ENCODE peak calls at places on chromosomes 7 and 10, in four cellular contexts. One of them, this sample, is unnamed.

GRCh38 chr10:14617125-14617524 is 157.6 kb downstream of the FAM107B start:
- DNase-seq in GM12878: no peak
- DNase-seq in K562: no peak
- DNase-seq in HL-60: peak; percentile 25
- DNase-seq in this sample: no peak

GRCh38 chr10:89574348-89574747 is 39.0 kb upstream of the SLC16A12 start:
- DNase-seq in GM12878: no peak
- DNase-seq in K562: no peak
- DNase-seq in HL-60: no peak
- DNase-seq in this sample: no peak

GRCh38 chr10:123682477-123682876 is 16.3 kb downstream of the GPR26 start:
- DNase-seq in HL-60: no peak
- DNase-seq in K562: no peak
- DNase-seq in GM12878: no peak
- DNase-seq in this sample: no peak

GRCh38 chr7:7816084-7816483 is 97.7 kb upstream of the RPA3 start:
- DNase-seq in GM12878: peak; percentile 85
- DNase-seq in HL-60: no peak
- DNase-seq in K562: no peak
- DNase-seq in this sample: peak; percentile 8

GRCh38 chr10:100872034-100872791 is 40.5 kb upstream of the SLF2 start:
- DNase-seq in GM12878: no peak
- DNase-seq in K562: peak; percentile 78
- DNase-seq in HL-60: peak; percentile 68
- DNase-seq in this sample: peak; percentile 74

GRCh38 chr10:6348091-6348862 is 145.5 kb downstream of the PFKFB3 start:
- DNase-seq in GM12878: peak; percentile 93
- DNase-seq in K562: no peak
- DNase-seq in HL-60: peak; percentile 83
- DNase-seq in this sample: peak; percentile 47

GRCh38 chr7:149620961-149621360 is 123.4 kb upstream of the ZNF746 start:
- DNase-seq in K562: no peak
- DNase-seq in HL-60: no peak
- DNase-seq in GM12878: no peak
- DNase-seq in this sample: no peak

GRCh38 chr7:92631067-92631829 is 41.1 kb upstream of the FAM133B start:
- DNase-seq in HL-60: no peak
- DNase-seq in GM12878: no peak
- DNase-seq in K562: peak; percentile 25
- DNase-seq in this sample: no peak

GRCh38 chr7:79282051-79282694 is 171.3 kb downstream of the MAGI2 start:
- DNase-seq in K562: no peak
- DNase-seq in GM12878: no peak
- DNase-seq in HL-60: peak; percentile 11
- DNase-seq in this sample: no peak

GRCh38 chr10:60942604-60943269 is 1.2 kb downstream of the RHOBTB1 start:
- DNase-seq in GM12878: no peak
- DNase-seq in HL-60: peak; percentile 87
- DNase-seq in K562: peak; percentile 23
- DNase-seq in this sample: no peak

GRCh38 chr7:131497454-131497853 is 59.0 kb downstream of the PODXL start:
- DNase-seq in GM12878: no peak
- DNase-seq in K562: no peak
- DNase-seq in HL-60: no peak
- DNase-seq in this sample: no peak

GRCh38 chr7:103947026-103947655 is 42.3 kb downstream of the RELN start:
- DNase-seq in K562: no peak
- DNase-seq in HL-60: no peak
- DNase-seq in GM12878: no peak
- DNase-seq in this sample: no peak

GRCh38 chr7:93029056-93029455 is 88.7 kb downstream of the SAMD9 start:
- DNase-seq in K562: no peak
- DNase-seq in GM12878: no peak
- DNase-seq in HL-60: no peak
- DNase-seq in this sample: no peak

GRCh38 chr7:42192851-42193456 is 44.1 kb downstream of the GLI3 start:
- DNase-seq in HL-60: no peak
- DNase-seq in GM12878: no peak
- DNase-seq in K562: no peak
- DNase-seq in this sample: no peak

GRCh38 chr10:129755075-129756020 is 208.7 kb downstream of the EBF3 start:
- DNase-seq in K562: no peak
- DNase-seq in GM12878: no peak
- DNase-seq in HL-60: no peak
- DNase-seq in this sample: no peak

GRCh38 chr7:12696001-12696400 is 8.6 kb downstream of the ARL4A start:
- DNase-seq in GM12878: no peak
- DNase-seq in HL-60: no peak
- DNase-seq in K562: no peak
- DNase-seq in this sample: no peak

DNA sequence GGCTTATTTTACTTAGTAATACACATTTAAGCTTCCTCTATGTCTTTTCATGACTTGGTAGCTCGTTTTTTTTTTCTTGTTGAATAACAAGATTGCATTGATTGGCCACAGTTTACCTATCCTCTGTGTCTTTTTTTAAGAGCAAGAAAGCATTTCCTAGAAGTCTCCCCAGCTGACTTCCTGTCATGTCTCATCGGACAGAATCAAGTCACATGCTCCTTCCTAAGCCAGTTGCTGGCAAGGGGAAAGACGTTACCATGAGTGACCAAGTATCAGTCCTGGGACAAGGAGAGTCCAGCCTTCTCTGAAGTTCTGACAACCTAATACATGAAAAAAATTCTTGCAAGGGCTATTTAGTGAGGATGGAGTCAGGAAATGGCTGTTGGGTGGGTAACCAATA is 24.9 kb upstream of the SFRP5 start:
- DNase-seq in HL-60: no peak
- DNase-seq in K562: no peak
- DNase-seq in GM12878: no peak
- DNase-seq in this sample: no peak
- TF ChIP-seq SPI1 in HL-60: no peak
- TF ChIP-seq SPI1 in K562: no peak
- TF ChIP-seq SPI1 in GM12878: no peak
- TF ChIP-seq SPI1 in this sample: no peak

GRCh38 chr10:627032-627992 is 62.2 kb downstream of the DIP2C start:
- DNase-seq in K562: no peak
- DNase-seq in GM12878: no peak
- DNase-seq in HL-60: no peak
- DNase-seq in this sample: no peak

GRCh38 chr10:625335-625699 is 64.2 kb downstream of the DIP2C start:
- DNase-seq in GM12878: no peak
- DNase-seq in K562: no peak
- DNase-seq in HL-60: no peak
- DNase-seq in this sample: no peak

GRCh38 chr10:624605-625334 is 64.7 kb downstream of the DIP2C start:
- DNase-seq in K562: no peak
- DNase-seq in GM12878: no peak
- DNase-seq in HL-60: no peak
- DNase-seq in this sample: no peak

GRCh38 chr10:624312-624604 is 65.2 kb downstream of the DIP2C start:
- DNase-seq in K562: no peak
- DNase-seq in HL-60: no peak
- DNase-seq in GM12878: no peak
- DNase-seq in this sample: no peak

DNA sequence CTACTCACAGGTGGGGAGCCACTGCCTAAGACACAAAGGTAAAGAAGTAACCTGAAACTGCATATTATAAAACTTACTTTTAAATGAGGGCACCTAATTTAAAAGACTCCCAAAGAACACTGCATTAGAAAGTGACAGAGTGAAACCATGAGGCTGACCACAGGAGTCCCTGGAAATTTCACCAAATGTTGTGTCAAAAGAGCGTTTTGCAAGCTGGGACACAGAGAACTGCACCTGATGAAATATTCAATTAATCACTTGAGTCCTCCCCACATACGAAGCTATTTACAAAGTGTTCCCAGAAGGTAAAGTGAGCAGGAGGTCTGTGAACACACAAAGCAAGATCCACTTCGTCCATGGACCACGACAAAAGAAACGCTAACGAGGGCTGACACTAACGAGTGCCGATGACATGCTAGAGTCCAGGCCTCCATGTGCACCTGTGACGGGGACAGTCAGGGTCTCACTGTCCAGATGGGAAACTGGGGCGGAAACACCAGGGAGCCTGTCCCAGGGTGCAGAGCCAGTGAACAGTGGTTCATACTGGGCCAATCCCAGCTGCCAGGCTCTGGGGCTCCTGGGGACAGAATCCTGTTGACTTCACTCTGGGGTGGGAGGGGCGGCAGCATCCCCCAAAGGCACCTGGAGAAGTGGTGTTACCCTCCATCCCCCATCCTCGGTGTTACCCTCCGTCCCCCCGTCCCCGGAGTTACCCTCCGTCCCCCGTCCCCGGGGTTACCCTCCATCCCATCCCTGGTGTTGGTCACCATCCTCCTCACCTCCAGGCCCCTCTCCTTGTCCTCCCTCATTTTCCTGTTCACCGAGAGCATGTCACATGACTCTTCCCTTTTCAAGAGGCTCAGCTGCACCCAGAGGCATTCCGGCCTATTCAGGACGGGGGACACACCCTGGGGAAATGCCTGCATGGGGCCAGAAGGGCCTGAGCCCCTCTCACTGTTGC is 63.4 kb downstream of the DIP2C start:
- DNase-seq in GM12878: no peak
- DNase-seq in HL-60: no peak
- DNase-seq in K562: no peak
- DNase-seq in this sample: no peak
- TF ChIP-seq SPI1 in GM12878: no peak
- TF ChIP-seq SPI1 in HL-60: no peak
- TF ChIP-seq SPI1 in K562: no peak
- TF ChIP-seq SPI1 in this sample: no peak

GRCh38 chr7:144736880-144737493 is 98.9 kb downstream of the TPK1 start:
- DNase-seq in HL-60: no peak
- DNase-seq in GM12878: no peak
- DNase-seq in K562: no peak
- DNase-seq in this sample: no peak

DNA sequence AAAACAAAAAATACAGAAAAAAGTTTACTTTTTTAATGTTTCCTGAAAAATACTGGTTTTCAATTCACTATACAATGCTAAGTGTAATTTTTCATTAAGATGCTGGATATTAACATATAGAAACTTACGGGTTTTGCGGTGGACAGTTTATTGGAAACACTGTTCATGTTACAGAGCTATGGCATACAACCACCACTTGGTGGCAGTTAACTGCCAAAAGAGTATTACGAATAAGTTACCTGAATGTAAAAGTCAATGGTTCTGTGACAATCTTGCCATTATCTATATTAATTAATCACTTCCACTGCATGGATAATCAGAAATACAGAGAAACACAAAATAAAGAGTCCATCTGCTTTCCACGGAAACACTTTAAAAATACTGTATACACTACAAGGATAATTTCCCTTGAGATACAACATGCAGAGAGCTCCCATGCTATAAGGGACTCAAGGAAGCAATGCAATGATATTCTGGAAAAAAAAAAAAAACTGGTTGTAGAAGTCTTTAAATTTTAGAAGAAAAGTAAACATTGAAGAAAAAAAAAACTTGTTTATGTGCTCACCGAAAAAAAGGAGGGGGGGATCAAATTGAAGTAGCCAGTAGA is 97.0 kb downstream of the TPK1 start:
- DNase-seq in K562: peak; percentile 17
- DNase-seq in GM12878: no peak
- DNase-seq in HL-60: peak; percentile 2
- DNase-seq in this sample: no peak
- TF ChIP-seq SPI1 in K562: no peak
- TF ChIP-seq SPI1 in GM12878: no peak
- TF ChIP-seq SPI1 in HL-60: no peak
- TF ChIP-seq SPI1 in this sample: no peak

GRCh38 chr10:122466866-122467470 is 5.6 kb downstream of the HTRA1 start:
- DNase-seq in HL-60: no peak
- DNase-seq in K562: no peak
- DNase-seq in GM12878: no peak
- DNase-seq in this sample: no peak

GRCh38 chr10:122464158-122464510 is 2.8 kb downstream of the HTRA1 start:
- DNase-seq in HL-60: no peak
- DNase-seq in GM12878: no peak
- DNase-seq in K562: no peak
- DNase-seq in this sample: no peak

GRCh38 chr10:122463466-122464157 is 2.3 kb downstream of the HTRA1 start:
- DNase-seq in GM12878: no peak
- DNase-seq in K562: no peak
- DNase-seq in HL-60: no peak
- DNase-seq in this sample: no peak

GRCh38 chr10:122464575-122464974 is 3.2 kb downstream of the HTRA1 start:
- DNase-seq in K562: no peak
- DNase-seq in GM12878: no peak
- DNase-seq in HL-60: no peak
- DNase-seq in this sample: no peak

GRCh38 chr10:122465401-122465800 is 4.0 kb downstream of the HTRA1 start:
- DNase-seq in HL-60: no peak
- DNase-seq in GM12878: no peak
- DNase-seq in K562: no peak
- DNase-seq in this sample: no peak
- TF ChIP-seq SPI1 in HL-60: no peak
- TF ChIP-seq SPI1 in GM12878: no peak
- TF ChIP-seq SPI1 in K562: no peak
- TF ChIP-seq SPI1 in this sample: no peak

GRCh38 chr7:29808075-29808786 is 1.9 kb downstream of the WIPF3 start:
- DNase-seq in HL-60: no peak
- DNase-seq in GM12878: no peak
- DNase-seq in K562: no peak
- DNase-seq in this sample: no peak
- TF ChIP-seq SPI1 in HL-60: no peak
- TF ChIP-seq SPI1 in GM12878: no peak
- TF ChIP-seq SPI1 in K562: no peak
- TF ChIP-seq SPI1 in this sample: no peak

GRCh38 chr7:43583424-43584199 is 704 bp downstream of the STK17A start:
- DNase-seq in GM12878: no peak
- DNase-seq in HL-60: peak; percentile 60
- DNase-seq in K562: no peak
- DNase-seq in this sample: no peak
- TF ChIP-seq SPI1 in GM12878: no peak
- TF ChIP-seq SPI1 in HL-60: no peak
- TF ChIP-seq SPI1 in K562: no peak
- TF ChIP-seq SPI1 in this sample: no peak

DNA sequence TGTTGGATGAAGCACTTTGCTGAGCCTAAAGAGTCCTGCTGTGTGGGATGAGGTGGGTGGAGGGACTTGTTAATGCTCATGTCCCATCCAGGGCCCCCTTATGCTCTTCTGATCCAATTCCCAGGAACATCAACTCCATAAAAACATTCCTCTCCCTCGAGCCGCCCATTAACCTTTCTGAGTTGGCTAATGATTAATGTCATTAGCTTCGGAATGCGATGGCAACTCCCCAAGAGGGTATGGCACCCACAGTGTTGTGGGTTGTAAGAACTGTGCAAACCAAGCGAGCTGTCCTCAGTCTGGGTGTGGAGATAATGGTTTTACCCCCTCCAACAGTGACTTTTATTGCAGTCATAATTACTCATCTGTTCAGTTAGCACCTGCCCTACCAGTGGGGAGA is 236.5 kb downstream of the BAMBI start:
- DNase-seq in HL-60: no peak
- DNase-seq in GM12878: no peak
- DNase-seq in K562: no peak
- DNase-seq in this sample: no peak
- TF ChIP-seq SPI1 in HL-60: no peak
- TF ChIP-seq SPI1 in GM12878: no peak
- TF ChIP-seq SPI1 in K562: no peak
- TF ChIP-seq SPI1 in this sample: no peak

This sample was measured in GM12891.